ENCODE peak calls at places on chromosome 20, in nine cellular contexts. C is CD14-positive monocyte; L is activated CD8-positive, alpha-beta memory T cell treated with anti-CD3 and anti-CD28 coated beads, Interleukin-2, amount 10 ng/mL, durations not matched to agents 7 days and 5 days; W is activated T-helper 2 cell treated with anti-CD3 and anti-CD28 coated beads, Interferon-gamma antibody, Interleukin-2, Interleukin-4, amounts not matched to agents 10 μg/mL and 5 μg/mL and 100 μg/mL, durations not matched to agents 14 hours and 24 hours and 36 hours; J is A549; T is retina; V is HT1080; K is psoas muscle; U is T follicular helper cell. F is an unnamed sample.

GRCh38 chr20:10939297-10939949 is 265.6 kb upstream of the JAG1 start:
- DNase-seq in C (no peak), L (no peak), W (no peak), J (no peak), T (no peak), V (peak), K (no peak), U (no peak), F (no peak)

GRCh38 chr20:25178563-25179438 is 16.7 kb upstream of the ENTPD6 start:
- DNase-seq in C (no peak), L (no peak), W (no peak), J (peak), T (peak), V (peak), K (peak), U (no peak), F (peak)

GRCh38 chr20:34083137-34083536 is 28.9 kb downstream of the EIF2S2 start:
- DNase-seq in C (no peak), L (no peak), W (no peak), J (no peak), T (no peak), V (peak), K (peak), U (no peak), F (peak)

GRCh38 chr20:31764641-31765305 is 25.7 kb downstream of the TPX2 start:
- DNase-seq in C (no peak), L (no peak), W (no peak), J (no peak), T (no peak), V (no peak), K (no peak), U (no peak), F (no peak)

GRCh38 chr20:64011366-64011779 is 24.6 kb upstream of the C20orf204 start:
- DNase-seq in C (no peak), L (no peak), W (no peak), J (no peak), T (no peak), V (no peak), K (no peak), U (peak), F (no peak)

GRCh38 chr20:12110711-12111110 is 193.0 kb downstream of the BTBD3 start:
- DNase-seq in C (no peak), L (no peak), W (no peak), J (no peak), T (no peak), V (no peak), K (no peak), U (no peak), F (no peak)

GRCh38 chr20:9927224-9927623 is 88.3 kb upstream of the PAK5 start:
- DNase-seq in C (no peak), L (no peak), W (no peak), J (no peak), T (no peak), V (no peak), K (no peak), U (no peak), F (no peak)

GRCh38 chr20:46592580-46593362 is 42.3 kb upstream of the OCSTAMP start:
- DNase-seq in C (no peak), L (no peak), W (no peak), J (no peak), T (no peak), V (no peak), K (no peak), U (no peak), F (no peak)

GRCh38 chr20:44532981-44533331 is 11.1 kb upstream of the SERINC3 start:
- DNase-seq in C (no peak), L (no peak), W (no peak), J (no peak), T (no peak), V (peak), K (no peak), U (no peak), F (no peak)

GRCh38 chr20:1508576-1508975 is 17.4 kb upstream of the SIRPB2 start:
- DNase-seq in C (no peak), L (no peak), W (no peak), J (no peak), T (no peak), V (no peak), K (no peak), U (no peak), F (no peak)

GRCh38 chr20:48049171-48049570 is 263.9 kb upstream of the SULF2 start:
- DNase-seq in C (no peak), L (no peak), W (no peak), J (no peak), T (no peak), V (no peak), K (no peak), U (no peak), F (no peak)

GRCh38 chr20:32619586-32619985 is 34.5 kb upstream of the NOL4L start:
- DNase-seq in C (no peak), L (no peak), W (no peak), J (no peak), T (no peak), V (no peak), K (no peak), U (no peak), F (no peak)

GRCh38 chr20:38267251-38267650 is 6.7 kb upstream of the KIAA1755 start:
- DNase-seq in C (no peak), L (no peak), W (no peak), J (no peak), T (no peak), V (no peak), K (no peak), U (no peak), F (no peak)

GRCh38 chr20:17504898-17505663 is 26.1 kb downstream of the BFSP1 start:
- DNase-seq in C (peak), L (peak), W (peak), J (peak), T (peak), V (peak), K (peak), U (no peak), F (no peak)

GRCh38 chr20:53513489-53514298 is 79.9 kb downstream of the ZNF217 start:
- DNase-seq in C (no peak), L (no peak), W (no peak), J (no peak), T (no peak), V (no peak), K (no peak), U (no peak), F (no peak)

GRCh38 chr20:37267684-37268313 is 6.2 kb upstream of the GHRH start:
- DNase-seq in C (no peak), L (no peak), W (no peak), J (no peak), T (peak), V (no peak), K (no peak), U (no peak), F (no peak)

GRCh38 chr20:53914091-53914860 is 156.1 kb downstream of the BCAS1 start:
- DNase-seq in C (no peak), L (no peak), W (no peak), J (no peak), T (peak), V (no peak), K (no peak), U (no peak), F (no peak)

GRCh38 chr20:58212636-58213035 is 15.8 kb downstream of the ANKRD60 start:
- DNase-seq in C (no peak), L (no peak), W (no peak), J (no peak), T (no peak), V (no peak), K (no peak), U (no peak), F (no peak)

GRCh38 chr20:23445596-23446217 is 6.2 kb downstream of the CSTL1 start:
- DNase-seq in C (no peak), L (peak), W (no peak), J (peak), T (no peak), V (peak), K (no peak), U (no peak), F (peak)

GRCh38 chr20:31923388-31924271 is 28.2 kb downstream of the PDRG1 start:
- DNase-seq in C (no peak), L (no peak), W (no peak), J (no peak), T (peak), V (no peak), K (no peak), U (no peak), F (no peak)

GRCh38 chr20:51978081-51978501 is 175.8 kb upstream of the SALL4 start:
- DNase-seq in C (no peak), L (no peak), W (no peak), J (no peak), T (no peak), V (no peak), K (no peak), U (no peak), F (no peak)

GRCh38 chr20:14093652-14094051 is 98.3 kb downstream of the MACROD2 start:
- DNase-seq in C (no peak), L (no peak), W (no peak), J (no peak), T (no peak), V (no peak), K (no peak), U (no peak), F (no peak)

GRCh38 chr20:5297280-5298004 is 19.3 kb downstream of the PROKR2 start:
- DNase-seq in C (no peak), L (no peak), W (no peak), J (no peak), T (no peak), V (no peak), K (no peak), U (no peak), F (no peak)

GRCh38 chr20:63309261-63310071 is 16.5 kb downstream of the COL20A1 start:
- DNase-seq in C (no peak), L (peak), W (no peak), J (peak), T (peak), V (no peak), K (peak), U (no peak), F (no peak)

GRCh38 chr20:59657459-59658046 is 53.2 kb downstream of the PHACTR3 start:
- DNase-seq in C (no peak), L (no peak), W (no peak), J (no peak), T (no peak), V (no peak), K (no peak), U (no peak), F (no peak)

GRCh38 chr20:34824861-34825529 is 456 bp downstream of the NCOA6 start:
- DNase-seq in C (peak), L (peak), W (peak), J (peak), T (peak), V (no peak), K (peak), U (peak), F (peak)

GRCh38 chr20:53332022-53332824 is 261.4 kb downstream of the ZNF217 start:
- DNase-seq in C (no peak), L (no peak), W (no peak), J (no peak), T (no peak), V (no peak), K (no peak), U (no peak), F (no peak)

GRCh38 chr20:1369970-1370369 is 22.9 kb downstream of the FKBP1A start:
- DNase-seq in C (no peak), L (no peak), W (no peak), J (no peak), T (no peak), V (no peak), K (no peak), U (no peak), F (no peak)

GRCh38 chr20:17501701-17502100 is 29.5 kb downstream of the BFSP1 start:
- DNase-seq in C (peak), L (peak), W (no peak), J (no peak), T (no peak), V (no peak), K (no peak), U (no peak), F (no peak)